ENCODE peak calls at places on chromosomes 6 and 20, in four cellular contexts. U is mesendoderm, Y is IMR-90, B is H1. O is an unnamed sample.

GRCh38 chr20:57892471-57892870 is 182.7 kb upstream of the PMEPA1 start:
- DNase-seq in Y (no peak), B (no peak), U (no peak), O (no peak)

GRCh38 chr6:16839780-16840179 is 78.5 kb upstream of the ATXN1 start:
- DNase-seq in Y (no peak), U (no peak), B (no peak), O (no peak)

GRCh38 chr6:139801571-139802321 is 427.3 kb upstream of the CITED2 start:
- DNase-seq in U (peak), Y (peak), B (no peak), O (no peak)

GRCh38 chr20:8244637-8245036 is 112.6 kb downstream of the PLCB1 start:
- DNase-seq in Y (peak), B (no peak), U (no peak), O (no peak)

GRCh38 chr20:4901031-4901818 is 100.1 kb downstream of the SLC23A2 start:
- DNase-seq in B (no peak), U (no peak), Y (no peak), O (no peak)

GRCh38 chr6:27141472-27142015 is 106.0 kb upstream of the PRSS16 start:
- DNase-seq in B (no peak), U (no peak), Y (no peak), O (no peak)

GRCh38 chr6:85323435-85324040 is 126.3 kb upstream of the NT5E start:
- DNase-seq in B (peak), Y (peak), U (peak), O (peak)

GRCh38 chr20:11849976-11850670 is 67.6 kb upstream of the BTBD3 start:
- DNase-seq in Y (peak), B (no peak), U (no peak), O (no peak)

GRCh38 chr20:5191829-5192569 is 65.2 kb downstream of the CDS2 start:
- DNase-seq in U (peak), Y (peak), B (no peak), O (peak)

GRCh38 chr20:137668-138131 is 4.7 kb upstream of the DEFB126 start:
- DNase-seq in B (no peak), U (peak), Y (no peak), O (no peak)

GRCh38 chr20:50320005-50320909 is 129.6 kb downstream of the CEBPB start:
- DNase-seq in Y (no peak), U (peak), B (no peak), O (no peak)

GRCh38 chr6:160071805-160072687 is 49.6 kb upstream of the SLC22A1 start:
- DNase-seq in Y (no peak), U (peak), B (no peak), O (no peak)

GRCh38 chr6:54697423-54697822 is 149.1 kb upstream of the FAM83B start:
- DNase-seq in B (no peak), Y (peak), U (peak), O (no peak)

GRCh38 chr6:167565388-167565787 is 240.5 kb downstream of the TTLL2 start:
- DNase-seq in B (no peak), U (no peak), Y (no peak), O (no peak)

GRCh38 chr6:56230976-56231566 is 16.3 kb downstream of the COL21A1 start:
- DNase-seq in U (no peak), Y (no peak), B (no peak), O (no peak)

GRCh38 chr6:76448109-76448508 is 375.6 kb upstream of the IMPG1 start:
- DNase-seq in U (no peak), Y (no peak), B (no peak), O (no peak)

GRCh38 chr6:117547688-117548621 is 54.4 kb downstream of the GOPC start:
- DNase-seq in Y (peak), U (no peak), B (no peak), O (peak)

GRCh38 chr6:1286972-1287600 is 24.8 kb upstream of the FOXQ1 start:
- DNase-seq in B (no peak), U (no peak), Y (peak), O (no peak)

GRCh38 chr20:23917024-23917725 is 37.6 kb upstream of the CST5 start:
- DNase-seq in U (no peak), Y (no peak), B (no peak), O (no peak)

GRCh38 chr6:18307006-18307405 is 42.7 kb upstream of the DEK start:
- DNase-seq in U (peak), Y (peak), B (no peak), O (peak)

GRCh38 chr6:151130329-151130728 is 109.4 kb upstream of the AKAP12 start:
- DNase-seq in Y (no peak), B (no peak), U (no peak), O (no peak)

GRCh38 chr6:2450546-2450945 is 205.1 kb upstream of the GMDS start:
- DNase-seq in Y (no peak), B (no peak), U (no peak), O (no peak)

GRCh38 chr6:105798057-105798456 is 288.1 kb upstream of the PRDM1 start:
- DNase-seq in Y (peak), B (no peak), U (no peak), O (no peak)

GRCh38 chr20:60381643-60382400 is 423.6 kb downstream of the CDH26 start:
- DNase-seq in U (no peak), Y (no peak), B (no peak), O (no peak)

GRCh38 chr6:105978113-105978512 is 108.0 kb upstream of the PRDM1 start:
- DNase-seq in Y (peak), B (no peak), U (no peak), O (no peak)

GRCh38 chr20:22687676-22688360 is 103.4 kb upstream of the FOXA2 start:
- DNase-seq in Y (no peak), B (no peak), U (no peak), O (no peak)

GRCh38 chr6:107448776-107449175 is 10.6 kb downstream of the PDSS2 start:
- DNase-seq in B (no peak), Y (no peak), U (no peak), O (no peak)

GRCh38 chr6:159842035-159842434 is 42.0 kb downstream of the PNLDC1 start:
- DNase-seq in B (no peak), U (peak), Y (no peak), O (no peak)

GRCh38 chr6:71388068-71388744 is 99.6 kb downstream of the OGFRL1 start:
- DNase-seq in B (no peak), Y (no peak), U (no peak), O (no peak)

GRCh38 chr6:35049885-35050284 is 91.3 kb downstream of the TCP11 start:
- DNase-seq in U (no peak), Y (peak), B (no peak), O (no peak)

GRCh38 chr6:366972-367794 is 24.4 kb upstream of the IRF4 start:
- DNase-seq in U (no peak), Y (no peak), B (no peak), O (no peak)

GRCh38 chr6:38091626-38092025 is 272.1 kb downstream of the ZFAND3 start:
- DNase-seq in Y (no peak), B (no peak), U (no peak), O (no peak)

GRCh38 chr20:16434087-16434664 is 139.1 kb downstream of the KIF16B start:
- DNase-seq in B (peak), U (peak), Y (peak), O (peak)

GRCh38 chr6:113634352-113635163 is 222.6 kb upstream of the MARCKS start:
- DNase-seq in U (no peak), B (no peak), Y (peak), O (no peak)

GRCh38 chr6:125415921-125416320 is 114.2 kb upstream of the HDDC2 start:
- DNase-seq in U (no peak), Y (no peak), B (no peak), O (no peak)

GRCh38 chr6:157265186-157265585 is 58.1 kb downstream of the TMEM242 start:
- DNase-seq in U (no peak), Y (no peak), B (no peak), O (no peak)

GRCh38 chr6:67916389-67916788 is 718.7 kb upstream of the ADGRB3 start:
- DNase-seq in B (no peak), U (no peak), Y (no peak), O (no peak)

GRCh38 chr6:90026216-90026615 is 131.9 kb downstream of the GJA10 start:
- DNase-seq in U (no peak), Y (no peak), B (no peak), O (no peak)

GRCh38 chr6:54730767-54731665 is 115.6 kb upstream of the FAM83B start:
- DNase-seq in U (no peak), Y (no peak), B (no peak), O (no peak)

GRCh38 chr6:74879234-74879633 is 326.6 kb downstream of the COL12A1 start:
- DNase-seq in Y (peak), B (no peak), U (no peak), O (no peak)
- H2AK5ac ChIP-seq in Y (peak), B (no peak), U (no peak), O (no peak)

GRCh38 chr20:20286061-20286460 is 81.8 kb upstream of the INSM1 start:
- DNase-seq in B (no peak), U (peak), Y (no peak), O (no peak)
- H3K56ac ChIP-seq in B (no peak), U (no peak), Y (no peak), O (no peak)

GRCh38 chr20:33821270-33821836 is 10.2 kb downstream of the CHMP4B start:
- DNase-seq in U (peak), B (no peak), Y (no peak), O (no peak)

GRCh38 chr20:33822423-33822822 is 11.3 kb downstream of the CHMP4B start:
- DNase-seq in U (no peak), Y (no peak), B (no peak), O (no peak)

GRCh38 chr20:33817411-33817810 is 6.3 kb downstream of the CHMP4B start:
- DNase-seq in Y (peak), U (no peak), B (no peak), O (no peak)

GRCh38 chr20:33819456-33819855 is 8.3 kb downstream of the CHMP4B start:
- DNase-seq in U (no peak), Y (no peak), B (no peak), O (no peak)

GRCh38 chr20:33820362-33820761 is 9.2 kb downstream of the CHMP4B start:
- DNase-seq in U (no peak), B (no peak), Y (no peak), O (no peak)
- H2AK5ac ChIP-seq in U (no peak), B (no peak), Y (no peak), O (no peak)

DNA sequence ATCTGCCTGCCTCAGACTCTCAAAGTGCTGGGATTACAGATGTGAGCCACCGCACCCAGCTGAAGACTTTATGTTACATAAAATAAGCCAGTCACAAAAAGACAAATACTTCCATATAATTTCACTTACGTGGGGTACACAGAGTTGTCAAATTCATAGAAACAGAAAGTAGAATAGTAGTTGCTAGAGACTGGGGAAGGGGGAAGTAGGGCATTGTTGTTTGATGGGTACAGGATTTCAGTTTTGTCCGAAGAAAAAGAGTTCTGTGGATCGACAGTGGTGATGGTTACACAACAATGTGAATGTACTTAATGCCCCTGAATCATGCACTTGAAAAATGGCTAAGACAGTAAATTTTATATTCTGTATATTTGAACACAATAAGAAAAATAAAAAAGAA is 41.7 kb upstream of the ANKEF1 start:
- DNase-seq in Y (no peak), B (no peak), U (no peak), O (no peak)
- H3K56ac ChIP-seq in Y (no peak), B (no peak), U (no peak), O (no peak)

GRCh38 chr20:35166242-35166830 is 5.5 kb upstream of the PROCR start:
- DNase-seq in U (no peak), B (no peak), Y (no peak), O (no peak)
- H2AK5ac ChIP-seq in U (no peak), B (no peak), Y (no peak), O (no peak)